ENCODE peak calls at places on chromosome 12, in eight cellular contexts. N is stimulated activated CD8-positive, alpha-beta memory T cell treated with anti-CD3 and anti-CD28 coated beads, Interleukin-2, amount 100 ng/mL, for 1 hour; V is HuH-7; Q is putamen; D is lung; Z is GM03348; G is pulmonary artery endothelial cell; B is activated CD4-positive, alpha-beta T cell treated with anti-CD3 and anti-CD28 coated beads, Interleukin-2, amount 50 U/mL, for 4 hours. T is an unnamed sample.

GRCh38 chr12:99619389-99620158 is 28.0 kb upstream of the GARIN6 start:
- DNase-seq in N (no peak), V (peak), Q (peak), D (no peak), Z (peak), G (no peak), B (no peak), T (no peak)

GRCh38 chr12:49702676-49703228 is 4.5 kb downstream of the FMNL3 start:
- DNase-seq in N (no peak), V (no peak), Q (no peak), D (no peak), Z (no peak), G (no peak), B (no peak), T (no peak)

GRCh38 chr12:46133751-46134150 is 135.1 kb downstream of the SLC38A1 start:
- DNase-seq in N (no peak), V (no peak), Q (no peak), D (no peak), Z (no peak), G (no peak), B (no peak), T (no peak)

GRCh38 chr12:2053675-2054070 is 886 bp downstream of the CACNA1C start:
- DNase-seq in N (no peak), V (no peak), Q (no peak), D (no peak), Z (peak), G (no peak), B (no peak), T (no peak)

GRCh38 chr12:93245543-93245942 is 132.2 kb upstream of the NUDT4 start:
- DNase-seq in N (no peak), V (no peak), Q (no peak), D (no peak), Z (no peak), G (no peak), B (no peak), T (no peak)

GRCh38 chr12:25904442-25904841 is 54.0 kb upstream of the RASSF8 start:
- DNase-seq in N (no peak), V (no peak), Q (no peak), D (no peak), Z (peak), G (no peak), B (no peak), T (no peak)

GRCh38 chr12:94099191-94099983 is 49.0 kb upstream of the PLXNC1 start:
- DNase-seq in N (no peak), V (no peak), Q (no peak), D (no peak), Z (peak), G (no peak), B (no peak), T (no peak)

GRCh38 chr12:121581681-121582439 is 1.0 kb upstream of the KDM2B start:
- DNase-seq in N (no peak), V (no peak), Q (no peak), D (no peak), Z (peak), G (no peak), B (no peak), T (no peak)

GRCh38 chr12:132511516-132512196 is 21.7 kb downstream of the FBRSL1 start:
- DNase-seq in N (no peak), V (no peak), Q (no peak), D (no peak), Z (no peak), G (no peak), B (no peak), T (no peak)

GRCh38 chr12:122123051-122123760 is 44.6 kb downstream of the MLXIP start:
- DNase-seq in N (peak), V (peak), Q (peak), D (peak), Z (peak), G (no peak), B (peak), T (peak)

GRCh38 chr12:104411826-104412626 is 44.7 kb upstream of the CHST11 start:
- DNase-seq in N (no peak), V (no peak), Q (peak), D (no peak), Z (peak), G (no peak), B (no peak), T (no peak)

GRCh38 chr12:41067941-41068645 is 120.0 kb upstream of the PDZRN4 start:
- DNase-seq in N (no peak), V (no peak), Q (no peak), D (no peak), Z (no peak), G (no peak), B (no peak), T (no peak)

GRCh38 chr12:7937867-7938506 is 2.0 kb upstream of the SLC2A3 start:
- DNase-seq in N (no peak), V (peak), Q (no peak), D (no peak), Z (no peak), G (no peak), B (no peak), T (no peak)

GRCh38 chr12:65656904-65657351 is 167.4 kb upstream of the HMGA2 start:
- DNase-seq in N (no peak), V (no peak), Q (no peak), D (no peak), Z (peak), G (peak), B (no peak), T (peak)

GRCh38 chr12:45674181-45674580 is 55.3 kb upstream of the ARID2 start:
- DNase-seq in N (no peak), V (no peak), Q (no peak), D (no peak), Z (no peak), G (no peak), B (no peak), T (no peak)

GRCh38 chr12:95736631-95737030 is 53.9 kb downstream of the NTN4 start:
- DNase-seq in N (no peak), V (no peak), Q (no peak), D (no peak), Z (no peak), G (no peak), B (no peak), T (no peak)

GRCh38 chr12:124463341-124463861 is 104.0 kb downstream of the NCOR2 start:
- DNase-seq in N (no peak), V (no peak), Q (no peak), D (no peak), Z (no peak), G (no peak), B (no peak), T (no peak)

GRCh38 chr12:57893460-57894353 is 47.2 kb upstream of the CTDSP2 start:
- DNase-seq in N (no peak), V (peak), Q (peak), D (peak), Z (peak), G (peak), B (no peak), T (no peak)

GRCh38 chr12:119669744-119670472 is 2.0 kb downstream of the PRKAB1 start:
- DNase-seq in N (no peak), V (no peak), Q (no peak), D (peak), Z (no peak), G (no peak), B (no peak), T (no peak)

GRCh38 chr12:115185529-115185928 is 501.6 kb upstream of the TBX3 start:
- DNase-seq in N (no peak), V (no peak), Q (no peak), D (no peak), Z (peak), G (no peak), B (no peak), T (no peak)

GRCh38 chr12:28759334-28759733 is 389.7 kb upstream of the FAR2 start:
- DNase-seq in N (no peak), V (no peak), Q (no peak), D (no peak), Z (peak), G (no peak), B (no peak), T (no peak)